ENCODE peak calls at places on chromosomes 1 and 21, in eight cellular contexts. One of them, this sample, is unnamed.
A peak's percentile ranks its signal among the peaks of the same experiment; 100 is the strongest.

GRCh38 chr1:62237950-62238374 is 43.3 kb downstream of the L1TD1 start:
- DNase-seq in pancreas: no peak
- DNase-seq in HCEC 1CT: no peak
- DNase-seq in activated CD4-positive, CD25-positive, alpha-beta regulatory T cell treated with anti-CD3 and anti-CD28 coated beads, Interleukin-2, amount 50 U/mL, for 16 hours: no peak
- DNase-seq in neural crest cell: peak; percentile 15
- DNase-seq in mesendoderm: peak; percentile 50
- DNase-seq in glomerular endothelial cell: no peak
- DNase-seq in EL: peak; percentile 67
- DNase-seq in this sample: no peak

GRCh38 chr1:155192346-155193274 is 15.1 kb downstream of the THBS3 start:
- DNase-seq in EL: no peak
- DNase-seq in HCEC 1CT: no peak
- DNase-seq in pancreas: peak; percentile 80
- DNase-seq in activated CD4-positive, CD25-positive, alpha-beta regulatory T cell treated with anti-CD3 and anti-CD28 coated beads, Interleukin-2, amount 50 U/mL, for 16 hours: no peak
- DNase-seq in neural crest cell: no peak
- DNase-seq in mesendoderm: peak; percentile 52
- DNase-seq in glomerular endothelial cell: no peak
- DNase-seq in this sample: no peak

GRCh38 chr1:213984387-213985180 is 3.2 kb upstream of the PROX1 start:
- DNase-seq in neural crest cell: no peak
- DNase-seq in EL: no peak
- DNase-seq in HCEC 1CT: no peak
- DNase-seq in pancreas: no peak
- DNase-seq in glomerular endothelial cell: no peak
- DNase-seq in mesendoderm: peak; percentile 85
- DNase-seq in activated CD4-positive, CD25-positive, alpha-beta regulatory T cell treated with anti-CD3 and anti-CD28 coated beads, Interleukin-2, amount 50 U/mL, for 16 hours: no peak
- DNase-seq in this sample: no peak

GRCh38 chr1:175911138-175911537 is 167.7 kb upstream of the TNR start:
- DNase-seq in mesendoderm: no peak
- DNase-seq in pancreas: no peak
- DNase-seq in HCEC 1CT: no peak
- DNase-seq in glomerular endothelial cell: no peak
- DNase-seq in neural crest cell: no peak
- DNase-seq in activated CD4-positive, CD25-positive, alpha-beta regulatory T cell treated with anti-CD3 and anti-CD28 coated beads, Interleukin-2, amount 50 U/mL, for 16 hours: no peak
- DNase-seq in EL: no peak
- DNase-seq in this sample: no peak

GRCh38 chr1:97247196-97247595 is 525.6 kb downstream of the PTBP2 start:
- DNase-seq in glomerular endothelial cell: no peak
- DNase-seq in EL: peak; percentile 2
- DNase-seq in neural crest cell: no peak
- DNase-seq in activated CD4-positive, CD25-positive, alpha-beta regulatory T cell treated with anti-CD3 and anti-CD28 coated beads, Interleukin-2, amount 50 U/mL, for 16 hours: no peak
- DNase-seq in HCEC 1CT: peak; percentile 12
- DNase-seq in mesendoderm: no peak
- DNase-seq in pancreas: no peak
- DNase-seq in this sample: peak; percentile 13

GRCh38 chr1:225812488-225813249 is 2.7 kb downstream of the EPHX1 start:
- DNase-seq in glomerular endothelial cell: no peak
- DNase-seq in mesendoderm: no peak
- DNase-seq in neural crest cell: no peak
- DNase-seq in pancreas: no peak
- DNase-seq in activated CD4-positive, CD25-positive, alpha-beta regulatory T cell treated with anti-CD3 and anti-CD28 coated beads, Interleukin-2, amount 50 U/mL, for 16 hours: no peak
- DNase-seq in EL: no peak
- DNase-seq in HCEC 1CT: no peak
- DNase-seq in this sample: no peak

GRCh38 chr1:51237714-51238403 is 1.8 kb downstream of the RNF11 start:
- DNase-seq in HCEC 1CT: peak; percentile 53
- DNase-seq in pancreas: no peak
- DNase-seq in EL: peak; percentile 52
- DNase-seq in activated CD4-positive, CD25-positive, alpha-beta regulatory T cell treated with anti-CD3 and anti-CD28 coated beads, Interleukin-2, amount 50 U/mL, for 16 hours: no peak
- DNase-seq in glomerular endothelial cell: no peak
- DNase-seq in neural crest cell: no peak
- DNase-seq in mesendoderm: peak; percentile 19
- DNase-seq in this sample: peak; percentile 49

GRCh38 chr21:37849703-37850102 is 66.6 kb downstream of the KCNJ6 start:
- DNase-seq in pancreas: no peak
- DNase-seq in activated CD4-positive, CD25-positive, alpha-beta regulatory T cell treated with anti-CD3 and anti-CD28 coated beads, Interleukin-2, amount 50 U/mL, for 16 hours: no peak
- DNase-seq in neural crest cell: no peak
- DNase-seq in mesendoderm: peak; percentile 82
- DNase-seq in EL: peak; percentile 95
- DNase-seq in HCEC 1CT: peak; percentile 81
- DNase-seq in glomerular endothelial cell: peak; percentile 7
- DNase-seq in this sample: peak; percentile 95

GRCh38 chr1:113058861-113059441 is 14.0 kb upstream of the LRIG2 start:
- DNase-seq in HCEC 1CT: no peak
- DNase-seq in mesendoderm: no peak
- DNase-seq in activated CD4-positive, CD25-positive, alpha-beta regulatory T cell treated with anti-CD3 and anti-CD28 coated beads, Interleukin-2, amount 50 U/mL, for 16 hours: no peak
- DNase-seq in EL: no peak
- DNase-seq in neural crest cell: no peak
- DNase-seq in pancreas: no peak
- DNase-seq in glomerular endothelial cell: no peak
- DNase-seq in this sample: no peak

GRCh38 chr1:38076038-38076437 is 29.4 kb upstream of the POU3F1 start:
- DNase-seq in EL: no peak
- DNase-seq in activated CD4-positive, CD25-positive, alpha-beta regulatory T cell treated with anti-CD3 and anti-CD28 coated beads, Interleukin-2, amount 50 U/mL, for 16 hours: no peak
- DNase-seq in neural crest cell: peak; percentile 55
- DNase-seq in glomerular endothelial cell: no peak
- DNase-seq in HCEC 1CT: no peak
- DNase-seq in mesendoderm: peak; percentile 85
- DNase-seq in pancreas: no peak
- DNase-seq in this sample: peak; percentile 15

GRCh38 chr21:14591882-14592281 is 45.8 kb upstream of the SAMSN1 start:
- DNase-seq in activated CD4-positive, CD25-positive, alpha-beta regulatory T cell treated with anti-CD3 and anti-CD28 coated beads, Interleukin-2, amount 50 U/mL, for 16 hours: no peak
- DNase-seq in HCEC 1CT: no peak
- DNase-seq in EL: peak; percentile 2
- DNase-seq in pancreas: no peak
- DNase-seq in mesendoderm: no peak
- DNase-seq in neural crest cell: no peak
- DNase-seq in glomerular endothelial cell: no peak
- DNase-seq in this sample: no peak

GRCh38 chr1:200867018-200867811 is 5.6 kb upstream of the GPR25 start:
- DNase-seq in HCEC 1CT: no peak
- DNase-seq in mesendoderm: no peak
- DNase-seq in EL: no peak
- DNase-seq in glomerular endothelial cell: no peak
- DNase-seq in neural crest cell: no peak
- DNase-seq in pancreas: no peak
- DNase-seq in activated CD4-positive, CD25-positive, alpha-beta regulatory T cell treated with anti-CD3 and anti-CD28 coated beads, Interleukin-2, amount 50 U/mL, for 16 hours: no peak
- DNase-seq in this sample: no peak

GRCh38 chr1:2875677-2876531 is 74.4 kb upstream of the TTC34 start:
- DNase-seq in pancreas: peak; percentile 74
- DNase-seq in EL: no peak
- DNase-seq in activated CD4-positive, CD25-positive, alpha-beta regulatory T cell treated with anti-CD3 and anti-CD28 coated beads, Interleukin-2, amount 50 U/mL, for 16 hours: no peak
- DNase-seq in mesendoderm: no peak
- DNase-seq in neural crest cell: no peak
- DNase-seq in glomerular endothelial cell: no peak
- DNase-seq in HCEC 1CT: no peak
- DNase-seq in this sample: no peak

GRCh38 chr1:61184035-61184713 is 101.8 kb downstream of the NFIA start:
- DNase-seq in neural crest cell: no peak
- DNase-seq in activated CD4-positive, CD25-positive, alpha-beta regulatory T cell treated with anti-CD3 and anti-CD28 coated beads, Interleukin-2, amount 50 U/mL, for 16 hours: no peak
- DNase-seq in EL: peak; percentile 44
- DNase-seq in mesendoderm: no peak
- DNase-seq in pancreas: peak; percentile 90
- DNase-seq in HCEC 1CT: peak; percentile 76
- DNase-seq in glomerular endothelial cell: peak; percentile 87
- DNase-seq in this sample: no peak

GRCh38 chr1:241412646-241413045 is 55.6 kb upstream of the RGS7 start:
- DNase-seq in mesendoderm: no peak
- DNase-seq in activated CD4-positive, CD25-positive, alpha-beta regulatory T cell treated with anti-CD3 and anti-CD28 coated beads, Interleukin-2, amount 50 U/mL, for 16 hours: no peak
- DNase-seq in EL: no peak
- DNase-seq in HCEC 1CT: no peak
- DNase-seq in neural crest cell: no peak
- DNase-seq in pancreas: no peak
- DNase-seq in glomerular endothelial cell: no peak
- DNase-seq in this sample: no peak

GRCh38 chr1:94355485-94355980 is 62.7 kb upstream of the ABCD3 start:
- DNase-seq in glomerular endothelial cell: no peak
- DNase-seq in HCEC 1CT: no peak
- DNase-seq in mesendoderm: no peak
- DNase-seq in neural crest cell: no peak
- DNase-seq in EL: no peak
- DNase-seq in activated CD4-positive, CD25-positive, alpha-beta regulatory T cell treated with anti-CD3 and anti-CD28 coated beads, Interleukin-2, amount 50 U/mL, for 16 hours: no peak
- DNase-seq in pancreas: no peak
- DNase-seq in this sample: no peak

GRCh38 chr1:150609726-150610125 is 19.7 kb downstream of the ENSA start:
- DNase-seq in mesendoderm: no peak
- DNase-seq in activated CD4-positive, CD25-positive, alpha-beta regulatory T cell treated with anti-CD3 and anti-CD28 coated beads, Interleukin-2, amount 50 U/mL, for 16 hours: no peak
- DNase-seq in glomerular endothelial cell: no peak
- DNase-seq in neural crest cell: no peak
- DNase-seq in pancreas: no peak
- DNase-seq in HCEC 1CT: no peak
- DNase-seq in EL: no peak
- DNase-seq in this sample: no peak

GRCh38 chr1:62131093-62131725 is 63.4 kb upstream of the L1TD1 start:
- DNase-seq in HCEC 1CT: peak; percentile 51
- DNase-seq in neural crest cell: peak; percentile 37
- DNase-seq in glomerular endothelial cell: no peak
- DNase-seq in mesendoderm: peak; percentile 88
- DNase-seq in pancreas: no peak
- DNase-seq in activated CD4-positive, CD25-positive, alpha-beta regulatory T cell treated with anti-CD3 and anti-CD28 coated beads, Interleukin-2, amount 50 U/mL, for 16 hours: no peak
- DNase-seq in EL: peak; percentile 58
- DNase-seq in this sample: peak; percentile 57

GRCh38 chr21:44763451-44764318 is 37.9 kb downstream of the UBE2G2 start:
- DNase-seq in HCEC 1CT: no peak
- DNase-seq in neural crest cell: no peak
- DNase-seq in mesendoderm: no peak
- DNase-seq in pancreas: no peak
- DNase-seq in activated CD4-positive, CD25-positive, alpha-beta regulatory T cell treated with anti-CD3 and anti-CD28 coated beads, Interleukin-2, amount 50 U/mL, for 16 hours: no peak
- DNase-seq in EL: no peak
- DNase-seq in glomerular endothelial cell: no peak
- DNase-seq in this sample: no peak

GRCh38 chr1:203361843-203362524 is 11.1 kb upstream of the FMOD start:
- DNase-seq in glomerular endothelial cell: no peak
- DNase-seq in EL: peak; percentile 52
- DNase-seq in HCEC 1CT: peak; percentile 36
- DNase-seq in mesendoderm: no peak
- DNase-seq in neural crest cell: no peak
- DNase-seq in pancreas: no peak
- DNase-seq in activated CD4-positive, CD25-positive, alpha-beta regulatory T cell treated with anti-CD3 and anti-CD28 coated beads, Interleukin-2, amount 50 U/mL, for 16 hours: no peak
- DNase-seq in this sample: peak; percentile 20

GRCh38 chr1:232038704-232039103 is 412.1 kb downstream of the DISC1 start:
- DNase-seq in mesendoderm: no peak
- DNase-seq in HCEC 1CT: no peak
- DNase-seq in EL: no peak
- DNase-seq in pancreas: no peak
- DNase-seq in neural crest cell: no peak
- DNase-seq in glomerular endothelial cell: peak; percentile 22
- DNase-seq in activated CD4-positive, CD25-positive, alpha-beta regulatory T cell treated with anti-CD3 and anti-CD28 coated beads, Interleukin-2, amount 50 U/mL, for 16 hours: no peak
- DNase-seq in this sample: no peak

GRCh38 chr1:31421404-31422040 is 8.5 kb downstream of the SERINC2 start:
- DNase-seq in pancreas: peak; percentile 46
- DNase-seq in HCEC 1CT: peak; percentile 41
- DNase-seq in EL: peak; percentile 31
- DNase-seq in glomerular endothelial cell: no peak
- DNase-seq in neural crest cell: peak; percentile 34
- DNase-seq in mesendoderm: peak; percentile 76
- DNase-seq in activated CD4-positive, CD25-positive, alpha-beta regulatory T cell treated with anti-CD3 and anti-CD28 coated beads, Interleukin-2, amount 50 U/mL, for 16 hours: no peak
- DNase-seq in this sample: peak; percentile 31

GRCh38 chr1:216057080-216057479 is 366.2 kb downstream of the USH2A start:
- DNase-seq in EL: no peak
- DNase-seq in activated CD4-positive, CD25-positive, alpha-beta regulatory T cell treated with anti-CD3 and anti-CD28 coated beads, Interleukin-2, amount 50 U/mL, for 16 hours: no peak
- DNase-seq in glomerular endothelial cell: no peak
- DNase-seq in pancreas: no peak
- DNase-seq in neural crest cell: no peak
- DNase-seq in HCEC 1CT: no peak
- DNase-seq in mesendoderm: no peak
- DNase-seq in this sample: no peak

GRCh38 chr1:210294991-210295773 is 33.5 kb upstream of the HHAT start:
- DNase-seq in pancreas: no peak
- DNase-seq in neural crest cell: peak; percentile 37
- DNase-seq in EL: peak; percentile 38
- DNase-seq in mesendoderm: peak; percentile 95
- DNase-seq in glomerular endothelial cell: no peak
- DNase-seq in HCEC 1CT: no peak
- DNase-seq in activated CD4-positive, CD25-positive, alpha-beta regulatory T cell treated with anti-CD3 and anti-CD28 coated beads, Interleukin-2, amount 50 U/mL, for 16 hours: no peak
- DNase-seq in this sample: peak; percentile 42

GRCh38 chr1:94927405-94928175 is 680 bp upstream of the CNN3 start:
- DNase-seq in pancreas: no peak
- DNase-seq in neural crest cell: no peak
- DNase-seq in HCEC 1CT: peak; percentile 67
- DNase-seq in glomerular endothelial cell: no peak
- DNase-seq in EL: peak; percentile 46
- DNase-seq in activated CD4-positive, CD25-positive, alpha-beta regulatory T cell treated with anti-CD3 and anti-CD28 coated beads, Interleukin-2, amount 50 U/mL, for 16 hours: no peak
- DNase-seq in mesendoderm: peak; percentile 86
- DNase-seq in this sample: peak; percentile 73

GRCh38 chr21:36164427-36164784 is 7.8 kb downstream of the DOP1B start:
- DNase-seq in mesendoderm: no peak
- DNase-seq in neural crest cell: no peak
- DNase-seq in EL: no peak
- DNase-seq in pancreas: no peak
- DNase-seq in HCEC 1CT: no peak
- DNase-seq in activated CD4-positive, CD25-positive, alpha-beta regulatory T cell treated with anti-CD3 and anti-CD28 coated beads, Interleukin-2, amount 50 U/mL, for 16 hours: no peak
- DNase-seq in glomerular endothelial cell: no peak
- DNase-seq in this sample: no peak

GRCh38 chr1:160101717-160102522 is 3.5 kb upstream of the IGSF8 start:
- DNase-seq in neural crest cell: no peak
- DNase-seq in pancreas: no peak
- DNase-seq in activated CD4-positive, CD25-positive, alpha-beta regulatory T cell treated with anti-CD3 and anti-CD28 coated beads, Interleukin-2, amount 50 U/mL, for 16 hours: no peak
- DNase-seq in HCEC 1CT: no peak
- DNase-seq in glomerular endothelial cell: no peak
- DNase-seq in EL: no peak
- DNase-seq in mesendoderm: no peak
- DNase-seq in this sample: no peak

GRCh38 chr21:42583150-42583991 is 69.7 kb downstream of the SLC37A1 start:
- DNase-seq in mesendoderm: no peak
- DNase-seq in activated CD4-positive, CD25-positive, alpha-beta regulatory T cell treated with anti-CD3 and anti-CD28 coated beads, Interleukin-2, amount 50 U/mL, for 16 hours: no peak
- DNase-seq in glomerular endothelial cell: no peak
- DNase-seq in HCEC 1CT: no peak
- DNase-seq in EL: no peak
- DNase-seq in neural crest cell: no peak
- DNase-seq in pancreas: no peak
- DNase-seq in this sample: no peak

GRCh38 chr1:100921110-100921706 is 25.3 kb downstream of the SLC30A7 start:
- DNase-seq in glomerular endothelial cell: peak; percentile 62
- DNase-seq in activated CD4-positive, CD25-positive, alpha-beta regulatory T cell treated with anti-CD3 and anti-CD28 coated beads, Interleukin-2, amount 50 U/mL, for 16 hours: no peak
- DNase-seq in neural crest cell: no peak
- DNase-seq in pancreas: no peak
- DNase-seq in mesendoderm: peak; percentile 45
- DNase-seq in EL: peak; percentile 58
- DNase-seq in HCEC 1CT: peak; percentile 45
- DNase-seq in this sample: peak; percentile 52

GRCh38 chr1:192489046-192489445 is 86.5 kb upstream of the RGS1 start:
- DNase-seq in pancreas: no peak
- DNase-seq in activated CD4-positive, CD25-positive, alpha-beta regulatory T cell treated with anti-CD3 and anti-CD28 coated beads, Interleukin-2, amount 50 U/mL, for 16 hours: no peak
- DNase-seq in HCEC 1CT: peak; percentile 47
- DNase-seq in mesendoderm: no peak
- DNase-seq in EL: peak; percentile 60
- DNase-seq in glomerular endothelial cell: no peak
- DNase-seq in neural crest cell: no peak
- DNase-seq in this sample: no peak